ENCODE peak calls at places on chromosomes 11 and 22, in seven cellular contexts. L is heart right ventricle, U is fibroblast of lung, D is brain microvascular endothelial cell, E is mucosa of descending colon, Y is cardiac muscle cell, X is cardiac fibroblast. G is an unnamed sample.

GRCh38 chr11:40132881-40133280 is 1326.6 kb downstream of the LRRC4C start:
- DNase-seq in E (no peak), D (no peak), Y (no peak), U (no peak), L (no peak), X (no peak), G (no peak)

GRCh38 chr22:18111759-18112330 is 1.2 kb downstream of the TUBA8 start:
- DNase-seq in L (peak; percentile 74), Y (no peak), U (no peak), E (no peak), D (no peak), X (no peak), G (no peak)

GRCh38 chr22:40487663-40488249 is 117.4 kb downstream of the SGSM3 start:
- DNase-seq in E (no peak), X (peak; percentile 56), Y (no peak), D (no peak), U (peak; percentile 61), L (no peak), G (no peak)

GRCh38 chr11:43916621-43917020 is 25.8 kb upstream of the C11orf96 start:
- DNase-seq in X (no peak), Y (peak; percentile 37), E (no peak), L (no peak), U (no peak), D (no peak), G (no peak)

GRCh38 chr11:77202941-77203900 is 75.2 kb downstream of the MYO7A start:
- DNase-seq in U (no peak), X (no peak), D (no peak), Y (no peak), E (no peak), L (no peak), G (no peak)

GRCh38 chr11:12290477-12290922 is 86.9 kb upstream of the PARVA start:
- DNase-seq in D (no peak), E (no peak), U (no peak), X (peak; percentile 22), L (no peak), Y (no peak), G (no peak)

GRCh38 chr22:38135133-38135706 is 24.7 kb upstream of the BAIAP2L2 start:
- DNase-seq in U (peak; percentile 72), Y (no peak), D (peak; percentile 81), L (no peak), E (no peak), X (peak; percentile 82), G (peak; percentile 62)

GRCh38 chr22:37601540-37602442 is 6.8 kb upstream of the GGA1 start:
- DNase-seq in D (peak; percentile 16), U (peak; percentile 21), Y (peak; percentile 89), L (no peak), X (peak; percentile 75), E (peak; percentile 78), G (no peak)

GRCh38 chr11:4619514-4619913 is 11.5 kb upstream of the TRIM68 start:
- DNase-seq in Y (no peak), L (no peak), X (no peak), D (no peak), E (peak; percentile 50), U (no peak), G (no peak)

GRCh38 chr22:23696326-23696851 is 5.6 kb downstream of the RGL4 start:
- DNase-seq in D (peak; percentile 40), U (no peak), E (peak; percentile 52), Y (no peak), L (no peak), X (peak; percentile 39), G (no peak)

GRCh38 chr11:93895106-93895862 is 44.9 kb upstream of the VSTM5 start:
- DNase-seq in L (no peak), Y (peak; percentile 56), U (peak; percentile 75), D (peak; percentile 54), E (peak; percentile 49), X (peak; percentile 76), G (peak; percentile 39)

GRCh38 chr22:33014621-33015020 is 43.6 kb downstream of the SYN3 start:
- DNase-seq in U (no peak), E (no peak), L (no peak), X (no peak), Y (no peak), D (no peak), G (no peak)

GRCh38 chr22:33018232-33018864 is 39.8 kb downstream of the SYN3 start:
- DNase-seq in D (peak; percentile 44), E (peak; percentile 69), U (peak; percentile 45), X (peak; percentile 56), Y (peak; percentile 66), L (peak; percentile 47), G (peak; percentile 14)

GRCh38 chr22:33007485-33007884 is 50.7 kb downstream of the SYN3 start:
- DNase-seq in U (no peak), Y (no peak), D (no peak), X (no peak), E (no peak), L (no peak), G (no peak)

GRCh38 chr22:33013531-33014162 is 44.5 kb downstream of the SYN3 start:
- DNase-seq in Y (no peak), X (no peak), U (no peak), D (no peak), L (no peak), E (no peak), G (no peak)

DNA sequence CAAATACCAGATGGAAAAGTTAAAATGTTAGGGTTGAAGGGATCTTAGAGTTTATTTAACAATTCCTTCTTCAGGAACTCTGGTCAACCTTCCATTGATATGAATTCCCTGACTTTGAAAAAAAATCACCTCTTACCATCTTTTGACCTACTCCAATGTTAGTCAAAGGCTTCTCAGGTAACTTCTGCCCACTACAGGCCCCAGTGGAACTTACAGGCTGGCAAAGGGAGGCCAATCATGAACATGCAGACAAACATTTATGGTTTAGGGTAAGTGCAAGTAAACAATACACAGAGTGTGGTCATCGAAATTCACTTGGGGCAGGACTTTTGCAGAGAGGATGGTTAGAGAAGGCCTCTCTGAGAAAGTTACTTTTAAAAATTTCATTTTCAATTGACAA is 45.1 kb downstream of the SYN3 start:
- DNase-seq in Y (no peak), X (no peak), U (no peak), L (no peak), E (no peak), D (no peak), G (no peak)
- TF ChIP-seq CTCF in Y (no peak), X (no peak), U (no peak), L (no peak), E (no peak), D (no peak), G (no peak)

GRCh38 chr11:124894606-124895430 is 2.8 kb downstream of the ROBO4 start:
- DNase-seq in D (no peak), X (no peak), Y (no peak), L (no peak), U (no peak), E (no peak), G (no peak)
- H3K4me3 ChIP-seq in D (no peak overlapping the region), X (no peak overlapping the region), Y (no peak overlapping the region), L (peak overlapping the region; percentile 44), U (no peak overlapping the region), E (no peak overlapping the region), G (no peak overlapping the region)

DNA sequence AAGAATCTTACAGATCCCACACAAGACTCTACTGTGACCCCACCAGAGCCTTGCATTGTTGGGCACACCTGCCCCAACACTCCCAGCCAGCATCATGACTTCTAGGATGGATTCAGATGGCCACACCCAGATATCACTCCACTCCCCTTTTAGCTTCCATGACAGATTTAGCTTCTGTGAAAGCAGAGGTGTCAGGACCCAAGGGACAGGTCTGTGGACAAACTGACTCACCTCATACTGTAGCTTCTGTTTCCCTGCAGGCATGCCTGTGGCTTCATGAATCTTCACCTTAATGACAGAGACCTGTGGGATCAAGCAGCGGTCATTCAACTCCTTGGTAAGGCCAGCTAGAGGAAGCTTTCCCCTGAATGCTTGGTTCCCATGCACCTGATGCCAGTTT is 8.5 kb upstream of the TBC1D10A start:
- DNase-seq in L (no peak), X (no peak), Y (no peak), U (no peak), D (no peak), E (no peak), G (no peak)
- TF ChIP-seq CTCF in L (no peak), X (no peak), Y (no peak), U (no peak), D (no peak), E (no peak), G (no peak)

GRCh38 chr22:31944700-31945477 is 554 bp downstream of the YWHAH start:
- DNase-seq in D (no peak), U (peak; percentile 12), X (no peak), Y (peak; percentile 52), E (peak; percentile 53), L (peak; percentile 73), G (no peak)

GRCh38 chr22:31948002-31948401 is 3.7 kb downstream of the YWHAH start:
- DNase-seq in E (no peak), Y (no peak), L (no peak), D (no peak), U (no peak), X (no peak), G (no peak)

GRCh38 chr22:31945478-31945815 is 1.1 kb downstream of the YWHAH start:
- DNase-seq in X (no peak), E (peak; percentile 42), D (no peak), U (no peak), L (no peak), Y (no peak), G (no peak)

GRCh38 chr22:31945971-31946680 is 1.8 kb downstream of the YWHAH start:
- DNase-seq in U (no peak), D (no peak), L (no peak), Y (peak; percentile 60), X (peak; percentile 41), E (peak; percentile 39), G (no peak)

GRCh38 chr22:31947296-31947695 is 3.0 kb downstream of the YWHAH start:
- DNase-seq in E (peak; percentile 76), D (no peak), Y (no peak), X (peak; percentile 51), L (no peak), U (no peak), G (no peak)
- H3K4me3 ChIP-seq in E (no peak overlapping the region), D (no peak overlapping the region), Y (no peak overlapping the region), X (no peak overlapping the region), L (no peak overlapping the region), U (peak overlapping the region; percentile 96), G (peak overlapping the region; percentile 99)